ENCODE peak calls at places on chromosomes 7 and 10, in eight cellular contexts. One of them, this sample, is unnamed.

GRCh38 chr7:24981544-24981951 is 1.6 kb upstream of the OSBPL3 start:
- DNase-seq in cardiac fibroblast: peak; percentile 60
- DNase-seq in fibroblast of lung: peak; percentile 43
- DNase-seq in ovary: peak; percentile 53
- DNase-seq in cardiac muscle cell: peak; percentile 38
- DNase-seq in right cardiac atrium: peak; percentile 83
- DNase-seq in uterus: peak; percentile 44
- DNase-seq in tibial nerve: peak; percentile 58
- DNase-seq in this sample: no peak

GRCh38 chr10:88227342-88228018 is 355.6 kb downstream of the RNLS start:
- DNase-seq in cardiac fibroblast: peak; percentile 86
- DNase-seq in fibroblast of lung: peak; percentile 86
- DNase-seq in cardiac muscle cell: peak; percentile 86
- DNase-seq in tibial nerve: peak; percentile 34
- DNase-seq in ovary: no peak
- DNase-seq in right cardiac atrium: peak; percentile 44
- DNase-seq in uterus: no peak
- DNase-seq in this sample: no peak

GRCh38 chr10:71684356-71685173 is 35.0 kb downstream of the C10orf105 start:
- DNase-seq in tibial nerve: no peak
- DNase-seq in cardiac muscle cell: no peak
- DNase-seq in uterus: no peak
- DNase-seq in right cardiac atrium: no peak
- DNase-seq in fibroblast of lung: no peak
- DNase-seq in cardiac fibroblast: no peak
- DNase-seq in ovary: no peak
- DNase-seq in this sample: peak; percentile 33

GRCh38 chr10:80275756-80276155 is 13.7 kb downstream of the MAT1A start:
- DNase-seq in tibial nerve: no peak
- DNase-seq in cardiac muscle cell: no peak
- DNase-seq in uterus: no peak
- DNase-seq in fibroblast of lung: no peak
- DNase-seq in right cardiac atrium: no peak
- DNase-seq in cardiac fibroblast: no peak
- DNase-seq in ovary: no peak
- DNase-seq in this sample: no peak

GRCh38 chr10:14384096-14384730 is 53.5 kb upstream of the FRMD4A start:
- DNase-seq in ovary: no peak
- DNase-seq in fibroblast of lung: peak; percentile 12
- DNase-seq in tibial nerve: no peak
- DNase-seq in cardiac muscle cell: peak; percentile 68
- DNase-seq in cardiac fibroblast: peak; percentile 23
- DNase-seq in right cardiac atrium: no peak
- DNase-seq in uterus: no peak
- DNase-seq in this sample: no peak

GRCh38 chr7:132164558-132165130 is 411.6 kb downstream of the PLXNA4 start:
- DNase-seq in cardiac muscle cell: no peak
- DNase-seq in tibial nerve: no peak
- DNase-seq in uterus: no peak
- DNase-seq in fibroblast of lung: no peak
- DNase-seq in cardiac fibroblast: no peak
- DNase-seq in ovary: no peak
- DNase-seq in right cardiac atrium: no peak
- DNase-seq in this sample: no peak

GRCh38 chr10:98684019-98684899 is 237.5 kb upstream of the HPS1 start:
- DNase-seq in uterus: no peak
- DNase-seq in ovary: no peak
- DNase-seq in cardiac muscle cell: no peak
- DNase-seq in fibroblast of lung: peak; percentile 19
- DNase-seq in right cardiac atrium: no peak
- DNase-seq in tibial nerve: no peak
- DNase-seq in cardiac fibroblast: no peak
- DNase-seq in this sample: no peak

GRCh38 chr7:101453617-101454016 is 90.9 kb downstream of the COL26A1 start:
- DNase-seq in ovary: no peak
- DNase-seq in uterus: no peak
- DNase-seq in fibroblast of lung: no peak
- DNase-seq in cardiac fibroblast: no peak
- DNase-seq in tibial nerve: no peak
- DNase-seq in cardiac muscle cell: no peak
- DNase-seq in right cardiac atrium: no peak
- DNase-seq in this sample: no peak

GRCh38 chr7:1105189-1105588 is 17.3 kb downstream of the GPER1 start:
- DNase-seq in cardiac muscle cell: no peak
- DNase-seq in right cardiac atrium: peak; percentile 11
- DNase-seq in fibroblast of lung: no peak
- DNase-seq in uterus: no peak
- DNase-seq in ovary: no peak
- DNase-seq in tibial nerve: no peak
- DNase-seq in cardiac fibroblast: no peak
- DNase-seq in this sample: no peak
- H3K4me3 ChIP-seq in cardiac muscle cell: no peak overlapping the region
- H3K4me3 ChIP-seq in right cardiac atrium: no peak overlapping the region
- H3K4me3 ChIP-seq in fibroblast of lung: no peak overlapping the region
- H3K4me3 ChIP-seq in uterus: no peak overlapping the region
- H3K4me3 ChIP-seq in ovary: no peak overlapping the region
- H3K4me3 ChIP-seq in tibial nerve: no peak overlapping the region
- H3K4me3 ChIP-seq in cardiac fibroblast: no peak overlapping the region
- H3K4me3 ChIP-seq in this sample: no peak overlapping the region

DNA sequence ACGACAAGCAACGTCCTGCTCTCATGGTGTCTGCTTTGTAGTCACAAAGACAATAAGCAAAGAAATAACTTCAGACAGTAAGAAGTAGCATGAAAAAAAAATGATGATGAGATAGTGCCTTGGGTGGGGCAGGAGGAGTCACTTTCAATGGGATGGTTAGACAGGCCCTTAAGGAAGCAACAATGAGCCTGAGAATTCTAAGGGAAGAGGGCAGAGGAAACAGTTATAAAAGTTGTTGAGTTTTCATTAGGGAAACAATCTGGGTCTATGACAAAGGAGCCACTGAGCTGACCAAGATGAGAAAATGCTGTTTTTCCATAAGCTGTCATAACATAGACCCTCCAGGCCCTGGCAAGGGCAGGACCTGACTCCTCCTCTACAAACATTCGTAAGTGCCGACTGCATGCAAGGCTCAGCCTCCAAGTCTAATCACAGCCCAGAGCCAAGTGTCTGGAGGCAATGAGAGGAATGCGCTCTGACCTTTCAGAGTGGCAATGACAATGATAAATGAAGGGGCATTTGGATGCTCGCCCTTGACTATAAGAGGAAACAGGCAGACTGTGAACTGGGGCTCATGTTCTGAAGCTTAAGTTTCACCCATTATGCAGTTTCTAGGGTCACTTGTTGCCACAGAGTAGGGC is 43.7 kb downstream of the PPP1R3C start:
- DNase-seq in cardiac fibroblast: peak; percentile 55
- DNase-seq in right cardiac atrium: peak; percentile 59
- DNase-seq in fibroblast of lung: peak; percentile 93
- DNase-seq in ovary: peak; percentile 38
- DNase-seq in uterus: peak; percentile 43
- DNase-seq in cardiac muscle cell: peak; percentile 54
- DNase-seq in tibial nerve: no peak
- DNase-seq in this sample: no peak
- H3K4me3 ChIP-seq in cardiac fibroblast: no peak overlapping the region
- H3K4me3 ChIP-seq in right cardiac atrium: no peak overlapping the region
- H3K4me3 ChIP-seq in fibroblast of lung: no peak overlapping the region
- H3K4me3 ChIP-seq in ovary: no peak overlapping the region
- H3K4me3 ChIP-seq in uterus: no peak overlapping the region
- H3K4me3 ChIP-seq in cardiac muscle cell: no peak overlapping the region
- H3K4me3 ChIP-seq in tibial nerve: no peak overlapping the region
- H3K4me3 ChIP-seq in this sample: no peak overlapping the region

DNA sequence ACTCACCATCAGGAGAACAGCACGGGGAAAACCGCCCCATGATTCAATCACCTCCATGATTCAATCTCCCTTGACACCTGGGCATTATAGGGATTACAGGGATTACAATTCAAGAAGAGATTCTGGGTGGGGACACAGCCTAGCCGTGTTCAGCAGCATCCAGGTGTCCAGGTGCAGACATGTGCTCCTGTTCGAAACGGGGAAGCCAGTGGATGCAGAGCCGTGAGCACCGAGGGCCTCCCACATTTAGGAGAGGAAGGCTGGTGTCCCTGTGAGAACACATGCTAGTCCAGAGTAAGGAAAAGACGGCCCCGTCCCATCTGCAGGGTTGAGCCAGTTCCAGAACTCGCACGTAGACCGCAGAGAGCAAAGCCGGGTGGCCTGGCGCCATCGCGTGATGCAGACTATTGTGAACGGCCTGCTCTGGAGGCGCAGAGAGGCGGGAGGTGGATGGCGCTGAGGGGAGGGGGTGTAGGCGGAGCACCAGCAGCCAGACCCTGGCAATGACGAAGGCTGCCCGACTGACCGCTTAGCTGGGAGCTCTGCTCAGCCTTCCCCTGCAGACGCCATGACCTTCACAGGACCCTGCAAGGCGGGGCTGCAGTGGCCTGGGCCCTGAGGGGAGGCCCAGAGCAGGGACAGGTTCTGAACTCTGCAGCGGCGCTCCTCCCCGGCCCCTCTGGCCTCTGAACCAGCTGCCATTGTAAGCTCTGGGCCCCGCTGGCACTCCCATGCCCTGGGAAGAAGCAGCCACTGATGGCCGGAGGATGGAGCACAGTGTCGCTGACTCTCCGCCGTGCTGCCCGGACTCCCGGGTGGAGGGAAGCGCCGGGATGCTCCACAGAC is 141.6 kb upstream of the TCERG1L start:
- DNase-seq in fibroblast of lung: no peak
- DNase-seq in cardiac muscle cell: peak; percentile 27
- DNase-seq in cardiac fibroblast: no peak
- DNase-seq in tibial nerve: no peak
- DNase-seq in uterus: no peak
- DNase-seq in right cardiac atrium: peak; percentile 81
- DNase-seq in ovary: peak; percentile 92
- DNase-seq in this sample: no peak
- H3K4me3 ChIP-seq in fibroblast of lung: no peak overlapping the region
- H3K4me3 ChIP-seq in cardiac muscle cell: no peak overlapping the region
- H3K4me3 ChIP-seq in cardiac fibroblast: no peak overlapping the region
- H3K4me3 ChIP-seq in tibial nerve: no peak overlapping the region
- H3K4me3 ChIP-seq in uterus: no peak overlapping the region
- H3K4me3 ChIP-seq in right cardiac atrium: no peak overlapping the region
- H3K4me3 ChIP-seq in ovary: no peak overlapping the region
- H3K4me3 ChIP-seq in this sample: no peak overlapping the region

DNA sequence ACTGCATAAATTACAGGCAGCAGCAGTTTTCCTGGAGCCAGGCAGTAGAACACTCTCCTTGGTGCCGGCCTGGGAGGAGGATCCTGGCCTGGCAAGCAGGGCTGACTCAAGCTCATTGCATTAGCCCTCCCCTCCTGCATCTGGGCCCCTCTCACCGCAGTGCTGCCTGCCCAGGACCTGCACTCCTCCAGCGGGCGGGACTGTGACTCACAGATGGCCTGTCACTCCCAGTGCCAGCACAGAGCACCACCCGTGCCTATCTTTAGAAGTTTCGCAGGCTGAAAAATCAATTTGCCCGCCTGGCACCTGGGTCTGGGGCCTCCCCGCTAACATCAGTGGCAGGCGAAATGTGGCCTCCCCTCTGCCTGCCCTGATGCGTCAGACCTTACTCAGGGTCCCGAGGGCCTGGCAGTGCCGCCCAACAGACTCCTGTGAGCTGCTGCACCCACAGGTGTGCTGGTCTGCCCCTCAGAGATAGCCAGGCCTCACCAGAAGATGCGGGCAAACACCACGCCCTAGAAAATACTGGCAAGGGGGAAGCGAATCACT is 123.8 kb downstream of the KCNMA1 start:
- DNase-seq in cardiac fibroblast: peak; percentile 73
- DNase-seq in ovary: no peak
- DNase-seq in cardiac muscle cell: peak; percentile 70
- DNase-seq in fibroblast of lung: peak; percentile 86
- DNase-seq in uterus: peak; percentile 63
- DNase-seq in right cardiac atrium: peak; percentile 53
- DNase-seq in tibial nerve: no peak
- DNase-seq in this sample: no peak
- H3K4me3 ChIP-seq in cardiac fibroblast: no peak overlapping the region
- H3K4me3 ChIP-seq in ovary: no peak overlapping the region
- H3K4me3 ChIP-seq in cardiac muscle cell: no peak overlapping the region
- H3K4me3 ChIP-seq in fibroblast of lung: no peak overlapping the region
- H3K4me3 ChIP-seq in uterus: no peak overlapping the region
- H3K4me3 ChIP-seq in right cardiac atrium: no peak overlapping the region
- H3K4me3 ChIP-seq in tibial nerve: no peak overlapping the region
- H3K4me3 ChIP-seq in this sample: no peak overlapping the region

GRCh38 chr7:26074919-26075318 is 77.1 kb upstream of the NFE2L3 start:
- DNase-seq in right cardiac atrium: no peak
- DNase-seq in uterus: no peak
- DNase-seq in fibroblast of lung: no peak
- DNase-seq in tibial nerve: no peak
- DNase-seq in cardiac fibroblast: no peak
- DNase-seq in ovary: no peak
- DNase-seq in cardiac muscle cell: no peak
- DNase-seq in this sample: no peak

GRCh38 chr7:26073041-26073440 is 79.0 kb upstream of the NFE2L3 start:
- DNase-seq in right cardiac atrium: no peak
- DNase-seq in uterus: no peak
- DNase-seq in fibroblast of lung: no peak
- DNase-seq in cardiac muscle cell: no peak
- DNase-seq in ovary: no peak
- DNase-seq in tibial nerve: no peak
- DNase-seq in cardiac fibroblast: no peak
- DNase-seq in this sample: no peak

GRCh38 chr7:26081627-26082026 is 70.4 kb upstream of the NFE2L3 start:
- DNase-seq in tibial nerve: no peak
- DNase-seq in ovary: no peak
- DNase-seq in right cardiac atrium: no peak
- DNase-seq in uterus: no peak
- DNase-seq in fibroblast of lung: no peak
- DNase-seq in cardiac muscle cell: no peak
- DNase-seq in cardiac fibroblast: no peak
- DNase-seq in this sample: no peak

GRCh38 chr7:26083113-26083512 is 68.9 kb upstream of the NFE2L3 start:
- DNase-seq in tibial nerve: no peak
- DNase-seq in fibroblast of lung: no peak
- DNase-seq in ovary: no peak
- DNase-seq in uterus: no peak
- DNase-seq in cardiac muscle cell: peak; percentile 33
- DNase-seq in right cardiac atrium: no peak
- DNase-seq in cardiac fibroblast: peak; percentile 6
- DNase-seq in this sample: no peak

GRCh38 chr7:26078437-26079362 is 73.3 kb upstream of the NFE2L3 start:
- DNase-seq in fibroblast of lung: peak; percentile 18
- DNase-seq in cardiac fibroblast: peak; percentile 10
- DNase-seq in right cardiac atrium: peak; percentile 86
- DNase-seq in cardiac muscle cell: peak; percentile 42
- DNase-seq in tibial nerve: peak; percentile 63
- DNase-seq in uterus: peak; percentile 41
- DNase-seq in ovary: peak; percentile 19
- DNase-seq in this sample: peak; percentile 75
- H3K4me3 ChIP-seq in fibroblast of lung: no peak overlapping the region
- H3K4me3 ChIP-seq in cardiac fibroblast: no peak overlapping the region
- H3K4me3 ChIP-seq in right cardiac atrium: no peak overlapping the region
- H3K4me3 ChIP-seq in cardiac muscle cell: no peak overlapping the region
- H3K4me3 ChIP-seq in tibial nerve: no peak overlapping the region
- H3K4me3 ChIP-seq in uterus: no peak overlapping the region
- H3K4me3 ChIP-seq in ovary: no peak overlapping the region
- H3K4me3 ChIP-seq in this sample: peak overlapping the region; percentile 29

GRCh38 chr7:30904566-30904965 is 7.1 kb upstream of the AQP1 start:
- DNase-seq in uterus: no peak
- DNase-seq in ovary: no peak
- DNase-seq in cardiac muscle cell: no peak
- DNase-seq in tibial nerve: no peak
- DNase-seq in cardiac fibroblast: no peak
- DNase-seq in right cardiac atrium: peak; percentile 43
- DNase-seq in fibroblast of lung: no peak
- DNase-seq in this sample: no peak
- H3K4me3 ChIP-seq in uterus: no peak overlapping the region
- H3K4me3 ChIP-seq in ovary: no peak overlapping the region
- H3K4me3 ChIP-seq in cardiac muscle cell: no peak overlapping the region
- H3K4me3 ChIP-seq in tibial nerve: no peak overlapping the region
- H3K4me3 ChIP-seq in cardiac fibroblast: no peak overlapping the region
- H3K4me3 ChIP-seq in right cardiac atrium: no peak overlapping the region
- H3K4me3 ChIP-seq in fibroblast of lung: no peak overlapping the region
- H3K4me3 ChIP-seq in this sample: no peak overlapping the region